ENCODE peak calls at places on chromosomes 5 and 9, in eight cellular contexts. J is Peyer's patch, B is AG09309, H is astrocyte of the spinal cord, S is PC-9, C is fibroblast of the aortic adventitia, Y is BE2C, D is fibroblast of pulmonary artery. E is an unnamed sample.

GRCh38 chr9:133285252-133285775 is 10.3 kb upstream of the ABO start:
- DNase-seq in H (no peak), S (no peak), B (no peak), D (no peak), C (no peak), Y (no peak), J (no peak), E (no peak)

GRCh38 chr9:89804766-89805531 is 200.1 kb downstream of the GADD45G start:
- DNase-seq in D (no peak), H (no peak), B (no peak), C (no peak), J (no peak), Y (no peak), S (no peak), E (no peak)

GRCh38 chr5:167754501-167754941 is 536.9 kb upstream of the WWC1 start:
- DNase-seq in B (peak; percentile 70), J (no peak), D (no peak), H (peak; percentile 60), C (no peak), Y (no peak), S (no peak), E (peak; percentile 71)

GRCh38 chr5:143577554-143577953 is 174.1 kb upstream of the NR3C1 start:
- DNase-seq in B (no peak), Y (no peak), J (no peak), C (peak; percentile 76), D (no peak), H (no peak), S (no peak), E (no peak)

GRCh38 chr5:180026320-180026719 is 45.2 kb downstream of the RNF130 start:
- DNase-seq in D (peak; percentile 65), C (peak; percentile 12), S (no peak), Y (no peak), H (peak; percentile 80), B (no peak), J (no peak), E (peak; percentile 5)

GRCh38 chr5:52725065-52725746 is 62.5 kb upstream of the ITGA1 start:
- DNase-seq in B (no peak), C (no peak), D (peak; percentile 53), H (no peak), Y (peak; percentile 12), S (peak; percentile 14), J (peak; percentile 61), E (no peak)

GRCh38 chr5:137491121-137491520 is 8.0 kb downstream of the SPOCK1 start:
- DNase-seq in S (no peak), Y (no peak), C (peak; percentile 63), B (no peak), J (no peak), D (peak; percentile 33), H (peak; percentile 57), E (no peak)

GRCh38 chr5:89301572-89302025 is 418.6 kb upstream of the MEF2C start:
- DNase-seq in J (no peak), Y (no peak), S (no peak), C (no peak), B (no peak), D (no peak), H (no peak), E (no peak)

GRCh38 chr9:105444130-105444529 is 3.7 kb upstream of the FSD1L start:
- DNase-seq in B (no peak), H (peak; percentile 14), D (no peak), Y (no peak), C (no peak), S (no peak), J (no peak), E (no peak)

GRCh38 chr9:127974002-127974768 is 6.6 kb downstream of the EEIG1 start:
- DNase-seq in Y (peak; percentile 19), C (no peak), J (no peak), D (no peak), B (no peak), S (no peak), H (no peak), E (no peak)

GRCh38 chr5:145157841-145158240 is 677.3 kb downstream of the PRELID2 start:
- DNase-seq in S (no peak), J (no peak), D (peak; percentile 48), Y (no peak), C (peak; percentile 68), H (peak; percentile 5), B (no peak), E (no peak)

GRCh38 chr9:1231998-1232919 is 182.1 kb downstream of the DMRT2 start:
- DNase-seq in Y (no peak), C (peak; percentile 82), B (peak; percentile 54), S (no peak), J (peak; percentile 17), H (peak; percentile 55), D (peak; percentile 81), E (peak; percentile 89)

GRCh38 chr5:142079243-142079642 is 29.3 kb upstream of the NDFIP1 start:
- DNase-seq in J (no peak), D (no peak), Y (peak; percentile 63), H (no peak), C (no peak), B (no peak), S (no peak), E (no peak)

GRCh38 chr9:103839197-103839596 is 254.9 kb upstream of the SMC2 start:
- DNase-seq in S (no peak), Y (no peak), C (no peak), D (no peak), H (no peak), J (no peak), B (no peak), E (no peak)

GRCh38 chr9:119009253-119009652 is 360.0 kb downstream of the BRINP1 start:
- DNase-seq in Y (no peak), B (no peak), C (no peak), D (no peak), H (no peak), S (peak; percentile 2), J (no peak), E (no peak)

GRCh38 chr9:108316633-108317032 is 539.2 kb downstream of the ACTL7B start:
- DNase-seq in C (no peak), B (no peak), H (no peak), J (no peak), D (no peak), Y (no peak), S (no peak), E (peak; percentile 40)

GRCh38 chr9:126985870-126986498 is 71.4 kb downstream of the RALGPS1 start:
- DNase-seq in D (peak; percentile 85), C (peak; percentile 71), J (peak; percentile 65), S (peak; percentile 92), B (peak; percentile 43), H (peak; percentile 80), Y (no peak), E (peak; percentile 23)

GRCh38 chr9:125989524-125990180 is 242.5 kb downstream of the PBX3 start:
- DNase-seq in J (no peak), D (no peak), S (no peak), B (no peak), C (no peak), Y (no peak), H (no peak), E (no peak)

GRCh38 chr5:58770131-58770530 is 187.3 kb downstream of the RAB3C start:
- DNase-seq in Y (no peak), H (no peak), B (no peak), D (no peak), C (no peak), S (no peak), J (no peak), E (no peak)
- TF ChIP-seq CTCF in Y (no peak), H (no peak), B (no peak), D (no peak), C (no peak), S (no peak), J (no peak), E (no peak)

GRCh38 chr9:136659861-136660784 is 2.6 kb upstream of the EGFL7 start:
- DNase-seq in Y (no peak), J (no peak), B (no peak), C (no peak), D (no peak), H (no peak), S (no peak), E (no peak)
- H3K4me3 ChIP-seq in Y (no peak overlapping the region), J (no peak overlapping the region), B (no peak overlapping the region), C (no peak overlapping the region), D (no peak overlapping the region), H (no peak overlapping the region), S (no peak overlapping the region), E (no peak overlapping the region)

GRCh38 chr5:32566319-32567111 is 18.8 kb upstream of the SUB1 start:
- DNase-seq in B (no peak), J (no peak), D (no peak), Y (no peak), H (no peak), C (no peak), S (no peak), E (no peak)
- TF ChIP-seq CTCF in B (no peak), J (no peak), D (no peak), Y (no peak), H (no peak), C (no peak), S (no peak), E (no peak)

GRCh38 chr5:87769137-87769536 is 356.4 kb upstream of the CCNH start:
- DNase-seq in S (no peak), D (no peak), C (no peak), H (peak; percentile 11), Y (no peak), B (no peak), J (no peak), E (no peak)
- H3K4me3 ChIP-seq in S (no peak overlapping the region), D (no peak overlapping the region), C (no peak overlapping the region), H (no peak overlapping the region), Y (no peak overlapping the region), B (no peak overlapping the region), J (no peak overlapping the region), E (no peak overlapping the region)

GRCh38 chr5:178234753-178235599 is 2.4 kb upstream of the PHYKPL start:
- DNase-seq in B (no peak), J (peak; percentile 79), H (peak; percentile 61), C (peak; percentile 56), Y (peak; percentile 84), D (peak; percentile 66), S (peak; percentile 61), E (peak; percentile 81)
- TF ChIP-seq CTCF in B (peak; percentile 81), J (peak; percentile 70), H (peak; percentile 87), C (peak; percentile 75), Y (peak; percentile 84), D (peak; percentile 75), S (peak; percentile 86), E (peak; percentile 71)

GRCh38 chr5:96374653-96375052 is 58.4 kb downstream of the PCSK1 start:
- DNase-seq in D (no peak), H (no peak), J (no peak), Y (no peak), B (no peak), C (no peak), S (no peak), E (no peak)

GRCh38 chr5:96370981-96371380 is 62.1 kb downstream of the PCSK1 start:
- DNase-seq in Y (no peak), S (no peak), B (no peak), D (no peak), C (no peak), H (no peak), J (no peak), E (no peak)

GRCh38 chr5:96377167-96377566 is 55.9 kb downstream of the PCSK1 start:
- DNase-seq in C (peak; percentile 4), Y (no peak), H (no peak), J (no peak), S (no peak), B (no peak), D (no peak), E (no peak)

GRCh38 chr5:96377597-96377996 is 55.5 kb downstream of the PCSK1 start:
- DNase-seq in H (no peak), S (no peak), Y (no peak), J (no peak), D (no peak), B (no peak), C (no peak), E (no peak)

GRCh38 chr5:96373006-96373405 is 60.0 kb downstream of the PCSK1 start:
- DNase-seq in Y (no peak), C (no peak), S (no peak), H (no peak), J (no peak), B (no peak), D (no peak), E (no peak)
- H3K4me3 ChIP-seq in Y (no peak overlapping the region), C (no peak overlapping the region), S (no peak overlapping the region), H (no peak overlapping the region), J (no peak overlapping the region), B (no peak overlapping the region), D (no peak overlapping the region), E (no peak overlapping the region)

E was measured in foreskin fibroblast.